ENCODE peak calls at places on chromosome 21, in four cellular contexts. H is ovary, U is prostate gland, Y is spleen. A is an unnamed sample.

GRCh38 chr21:16590658-16591057 is 860.9 kb downstream of the USP25 start:
- DNase-seq in H (no peak), U (no peak), Y (no peak), A (no peak)

GRCh38 chr21:36966846-36967657 is 583 bp upstream of the HLCS start:
- DNase-seq in H (no peak), U (no peak), Y (peak), A (no peak)

GRCh38 chr21:19029816-19030215 is 626.2 kb upstream of the TMPRSS15 start:
- DNase-seq in H (no peak), U (no peak), Y (no peak), A (no peak)

GRCh38 chr21:9767592-9768375 is 753.6 kb upstream of the TPTE start:
- DNase-seq in H (no peak), U (no peak), Y (no peak), A (no peak)

GRCh38 chr21:17003221-17003620 is 509.6 kb upstream of the CXADR start:
- DNase-seq in H (no peak), U (no peak), Y (no peak), A (no peak)

GRCh38 chr21:36027352-36027751 is 33.0 kb downstream of the SETD4 start:
- DNase-seq in H (no peak), U (no peak), Y (no peak), A (no peak)

GRCh38 chr21:35529141-35529863 is 480.2 kb upstream of the RUNX1 start:
- DNase-seq in H (no peak), U (no peak), Y (no peak), A (no peak)

GRCh38 chr21:35924714-35925301 is 135.5 kb downstream of the SETD4 start:
- DNase-seq in H (no peak), U (no peak), Y (no peak), A (peak)

GRCh38 chr21:29245104-29245643 is 53.5 kb upstream of the BACH1 start:
- DNase-seq in H (no peak), U (no peak), Y (no peak), A (no peak)

GRCh38 chr21:36491191-36491916 is 11.4 kb upstream of the CLDN14 start:
- DNase-seq in H (no peak), U (no peak), Y (no peak), A (no peak)

DNA sequence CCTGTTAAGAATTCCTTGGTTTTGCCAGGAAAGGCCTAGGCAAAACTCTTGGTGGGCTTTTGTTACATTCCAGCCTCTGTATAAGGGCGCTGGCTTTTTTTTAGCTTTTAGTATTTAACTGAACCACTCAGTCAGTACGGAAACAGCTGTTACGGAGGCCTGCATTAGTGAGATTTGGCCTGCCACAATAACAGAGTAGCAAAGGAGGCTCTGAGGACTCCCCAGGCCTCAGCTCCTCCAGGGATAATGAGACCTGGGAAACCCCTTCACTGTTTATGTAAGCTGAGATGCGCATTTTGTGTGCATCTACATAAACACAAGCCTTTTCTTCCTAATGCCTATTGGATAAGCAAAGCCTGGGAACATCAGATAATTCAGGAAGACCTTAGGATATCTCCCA is 210.1 kb downstream of the APP start:
- DNase-seq in H (no peak), U (no peak), Y (no peak), A (no peak)
- TF ChIP-seq POLR2A in H (no peak), U (no peak), Y (no peak), A (no peak)

GRCh38 chr21:45356251-45356650 is 48.7 kb upstream of the COL18A1 start:
- DNase-seq in H (no peak), U (no peak), Y (no peak), A (no peak)
- H3K27ac ChIP-seq in H (peak), U (peak), Y (no peak), A (peak)

GRCh38 chr21:25577765-25578069 is 29.6 kb downstream of the MRPL39 start:
- DNase-seq in H (no peak), U (no peak), Y (no peak), A (no peak)
- TF ChIP-seq POLR2A in H (no peak), U (no peak), Y (no peak), A (no peak)

GRCh38 chr21:32499249-32500055 is 85.9 kb downstream of the TCP10L start:
- DNase-seq in H (no peak), U (no peak), Y (no peak), A (no peak)
- H3K27ac ChIP-seq in H (no peak), U (peak), Y (no peak), A (peak)

GRCh38 chr21:39348355-39349210 is at the start of gene HMGN1:
- DNase-seq in H (peak), U (peak), Y (peak), A (peak)
- TF ChIP-seq POLR2A in H (peak), U (peak), Y (no peak), A (peak)

GRCh38 chr21:34201001-34201400 is 127.6 kb downstream of the MRPS6 start:
- DNase-seq in H (no peak), U (no peak), Y (no peak), A (no peak)

GRCh38 chr21:34200288-34200905 is 127.0 kb downstream of the MRPS6 start:
- DNase-seq in H (no peak), U (no peak), Y (no peak), A (no peak)

GRCh38 chr21:34197561-34197960 is 124.2 kb downstream of the MRPS6 start:
- DNase-seq in H (no peak), U (no peak), Y (no peak), A (no peak)

GRCh38 chr21:34198232-34199120 is 125.1 kb downstream of the MRPS6 start:
- DNase-seq in H (no peak), U (no peak), Y (no peak), A (no peak)

DNA sequence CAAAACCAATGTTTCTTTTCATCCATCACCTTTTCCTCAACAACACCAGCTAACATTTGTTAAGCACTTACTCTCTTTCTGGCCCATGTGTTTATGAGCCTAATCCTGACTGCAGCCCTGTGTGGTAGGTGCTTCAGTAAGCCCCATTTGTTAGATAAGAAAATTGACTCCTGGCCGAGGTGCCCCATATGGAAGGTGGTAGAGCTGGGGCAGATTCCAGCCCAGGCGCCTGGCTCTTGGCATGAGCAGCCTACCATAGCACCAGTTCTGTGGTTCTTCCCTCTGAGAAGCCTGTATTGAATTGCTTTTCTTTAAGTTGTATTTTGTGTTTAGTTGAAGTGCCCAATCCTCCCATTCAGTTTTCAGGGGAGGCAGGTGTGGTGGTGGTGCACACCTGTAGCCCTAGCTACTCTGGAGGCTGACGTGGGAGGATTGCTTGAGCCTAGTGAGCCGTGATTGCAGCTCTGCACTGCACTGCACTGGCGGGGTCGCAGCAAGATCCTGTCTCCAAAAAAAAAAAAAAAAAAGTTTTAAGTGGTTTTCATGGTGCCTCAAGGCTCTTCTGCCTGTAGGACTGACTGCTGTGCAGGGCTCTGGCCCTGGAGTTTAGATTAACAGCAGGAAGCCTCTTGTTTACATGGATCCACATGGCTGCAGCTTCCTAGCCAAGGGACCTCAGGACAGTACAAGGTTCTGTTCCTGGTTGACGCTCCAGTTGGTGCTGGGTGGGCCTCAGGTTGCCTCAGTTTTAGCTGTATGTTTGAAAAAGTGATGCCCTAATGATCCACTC is 125.9 kb downstream of the MRPS6 start:
- DNase-seq in H (no peak), U (no peak), Y (no peak), A (no peak)
- H3K27ac ChIP-seq in H (no peak), U (no peak), Y (peak), A (no peak)

DNA sequence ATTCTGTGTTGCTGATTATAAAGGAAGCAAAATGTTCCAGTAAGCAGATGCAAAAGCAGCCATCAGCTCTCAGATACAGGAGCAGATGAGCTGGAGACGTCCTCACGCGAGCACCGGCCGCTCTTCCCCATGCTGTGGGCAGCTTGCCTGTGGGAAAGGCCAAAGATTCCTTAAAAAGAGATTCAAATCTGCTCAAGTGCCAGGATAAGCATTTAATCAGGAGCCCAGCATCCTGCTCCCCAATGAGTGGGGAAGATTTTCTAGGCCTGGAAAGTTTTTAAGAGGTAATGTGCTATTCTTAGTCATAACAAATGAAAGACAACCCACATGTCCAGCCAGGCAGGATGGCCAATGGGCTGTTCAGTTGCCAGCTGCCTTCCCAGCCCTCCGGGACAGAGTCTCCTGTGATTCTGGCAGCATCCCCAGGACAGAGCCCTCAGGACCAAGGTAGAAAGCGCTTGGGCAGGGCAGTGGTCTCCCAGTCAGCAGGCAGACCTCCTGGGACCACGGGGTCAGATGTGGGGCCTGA is 108.2 kb upstream of the TMPRSS2 start:
- DNase-seq in H (no peak), U (no peak), Y (no peak), A (no peak)
- TF ChIP-seq POLR2A in H (no peak), U (no peak), Y (no peak), A (no peak)

A was measured in tibial nerve.